ENCODE peak calls at places on chromosomes 3 and 15, in ten cellular contexts. W is ovary; V is right cardiac atrium; A is PC-9; H is naive thymus-derived CD4-positive, alpha-beta T cell; J is breast epithelium; U is upper lobe of right lung; S is Peyer's patch; I is MM.1S; Y is tibial artery. B is an unnamed sample.
A peak's percentile ranks its signal among the peaks of the same experiment; 100 is the strongest.

GRCh38 chr3:189954733-189955665 is 165.7 kb downstream of the P3H2 start:
- DNase-seq in W (no peak), V (no peak), A (no peak), H (no peak), J (no peak), U (no peak), S (no peak), I (no peak), Y (no peak), B (no peak)

GRCh38 chr3:47010050-47010712 is 30.7 kb downstream of the NBEAL2 start:
- DNase-seq in W (peak; percentile 35), V (peak; percentile 79), A (no peak), H (no peak), J (no peak), U (peak; percentile 74), S (peak; percentile 53), I (no peak), Y (no peak), B (no peak)

GRCh38 chr15:69232144-69232543 is 66.6 kb upstream of the PAQR5 start:
- DNase-seq in W (no peak), V (no peak), A (no peak), H (no peak), J (no peak), U (no peak), S (no peak), I (no peak), Y (no peak), B (no peak)

GRCh38 chr3:152365766-152366593 is 97.3 kb downstream of the MBNL1 start:
- DNase-seq in W (no peak), V (no peak), A (peak; percentile 47), H (no peak), J (no peak), U (no peak), S (no peak), I (no peak), Y (no peak), B (no peak)

GRCh38 chr15:48963524-48964113 is at the start of gene SHC4:
- DNase-seq in W (peak; percentile 56), V (peak; percentile 79), A (peak; percentile 59), H (peak; percentile 37), J (no peak), U (peak; percentile 67), S (peak; percentile 61), I (peak; percentile 20), Y (peak; percentile 75), B (peak; percentile 61)

GRCh38 chr15:87034886-87035285 is 955.2 kb downstream of the AGBL1 start:
- DNase-seq in W (no peak), V (no peak), A (no peak), H (no peak), J (no peak), U (no peak), S (no peak), I (no peak), Y (no peak), B (no peak)

GRCh38 chr15:80317389-80318169 is 65.6 kb upstream of the CTXND1 start:
- DNase-seq in W (no peak), V (peak; percentile 64), A (no peak), H (no peak), J (peak; percentile 22), U (peak; percentile 27), S (peak; percentile 54), I (no peak), Y (no peak), B (no peak)

GRCh38 chr3:15387171-15387581 is 40.2 kb downstream of the METTL6 start:
- DNase-seq in W (no peak), V (no peak), A (peak; percentile 65), H (no peak), J (no peak), U (no peak), S (no peak), I (no peak), Y (no peak), B (no peak)

GRCh38 chr15:58498821-58499580 is 67.2 kb downstream of the LIPC start:
- DNase-seq in W (no peak), V (no peak), A (no peak), H (no peak), J (no peak), U (no peak), S (no peak), I (no peak), Y (no peak), B (no peak)

GRCh38 chr3:150078983-150079739 is 108.5 kb upstream of the PFN2 start:
- DNase-seq in W (no peak), V (no peak), A (no peak), H (no peak), J (no peak), U (no peak), S (no peak), I (peak; percentile 31), Y (no peak), B (no peak)

GRCh38 chr3:126126292-126126691 is 42.4 kb upstream of the SLC41A3 start:
- DNase-seq in W (peak; percentile 8), V (peak; percentile 29), A (no peak), H (no peak), J (no peak), U (peak; percentile 36), S (peak; percentile 27), I (no peak), Y (no peak), B (no peak)

GRCh38 chr3:142888099-142888483 is 792 bp downstream of the PCOLCE2 start:
- DNase-seq in W (no peak), V (peak; percentile 76), A (peak; percentile 46), H (no peak), J (no peak), U (no peak), S (no peak), I (no peak), Y (peak; percentile 71), B (no peak)

GRCh38 chr15:96977886-96978285 is 647.4 kb downstream of the NR2F2 start:
- DNase-seq in W (no peak), V (no peak), A (no peak), H (no peak), J (no peak), U (no peak), S (no peak), I (no peak), Y (no peak), B (no peak)

GRCh38 chr3:4993276-4994143 is 14.3 kb downstream of the BHLHE40 start:
- DNase-seq in W (no peak), V (no peak), A (no peak), H (no peak), J (peak; percentile 10), U (no peak), S (no peak), I (no peak), Y (no peak), B (no peak)

GRCh38 chr3:196513697-196514349 is 1.3 kb downstream of the SMCO1 start:
- DNase-seq in W (no peak), V (no peak), A (no peak), H (no peak), J (no peak), U (no peak), S (no peak), I (no peak), Y (no peak), B (no peak)

GRCh38 chr3:188656196-188656982 is 502.4 kb downstream of the LPP start:
- DNase-seq in W (no peak), V (no peak), A (no peak), H (peak; percentile 3), J (peak; percentile 26), U (no peak), S (no peak), I (no peak), Y (no peak), B (no peak)

DNA sequence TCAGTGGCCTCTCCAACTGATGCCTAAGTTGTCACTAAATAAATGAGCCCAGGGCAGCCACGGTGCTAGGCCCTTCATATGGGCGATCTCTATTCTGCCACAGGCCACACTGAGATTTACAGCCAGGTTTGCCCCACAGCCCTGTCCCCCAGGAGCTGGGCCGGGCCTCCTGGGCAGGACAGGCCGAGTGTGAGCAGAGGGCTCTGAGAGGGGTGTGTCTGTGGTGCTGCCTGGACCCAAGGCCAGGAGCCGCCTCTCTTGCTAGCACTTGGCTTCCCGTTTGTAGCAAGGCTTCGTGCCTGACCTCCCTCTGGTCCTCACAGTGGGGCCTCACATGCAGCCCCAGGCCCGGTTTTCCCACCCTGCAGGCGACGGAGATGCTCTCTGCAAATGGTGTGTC is 67.1 kb upstream of the SEC22A start:
- DNase-seq in W (no peak), V (no peak), A (no peak), H (no peak), J (no peak), U (no peak), S (no peak), I (no peak), Y (no peak), B (no peak)
- H3K27ac ChIP-seq in W (no peak overlapping the region), V (no peak overlapping the region), A (no peak overlapping the region), H (no peak overlapping the region), J (no peak overlapping the region), U (no peak overlapping the region), S (no peak overlapping the region), I (no peak overlapping the region), Y (no peak overlapping the region), B (no peak overlapping the region)

DNA sequence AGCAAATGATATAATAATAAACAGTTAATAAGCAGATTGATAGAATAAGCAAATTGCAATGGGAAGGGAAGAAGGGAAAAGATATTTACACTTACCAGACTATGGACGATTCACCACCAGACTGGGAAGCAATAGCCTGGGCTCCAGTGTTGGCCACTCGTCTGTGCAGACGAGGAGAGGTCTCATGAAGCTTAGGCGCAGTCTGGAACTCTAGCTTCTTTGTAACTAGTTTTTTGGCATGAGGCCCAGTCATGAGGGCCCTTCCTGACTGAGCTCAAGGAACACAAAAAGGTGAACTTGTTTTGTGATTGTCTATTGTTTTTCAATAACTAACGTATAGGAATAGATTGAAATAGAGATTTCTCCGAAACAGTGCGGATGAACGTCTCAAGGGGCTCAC is 63.3 kb upstream of the GATM start:
- DNase-seq in W (no peak), V (no peak), A (no peak), H (no peak), J (no peak), U (no peak), S (peak; percentile 52), I (no peak), Y (no peak), B (no peak)
- H3K27ac ChIP-seq in W (no peak overlapping the region), V (no peak overlapping the region), A (no peak overlapping the region), H (no peak overlapping the region), J (no peak overlapping the region), U (no peak overlapping the region), S (no peak overlapping the region), I (no peak overlapping the region), Y (no peak overlapping the region), B (no peak overlapping the region)

DNA sequence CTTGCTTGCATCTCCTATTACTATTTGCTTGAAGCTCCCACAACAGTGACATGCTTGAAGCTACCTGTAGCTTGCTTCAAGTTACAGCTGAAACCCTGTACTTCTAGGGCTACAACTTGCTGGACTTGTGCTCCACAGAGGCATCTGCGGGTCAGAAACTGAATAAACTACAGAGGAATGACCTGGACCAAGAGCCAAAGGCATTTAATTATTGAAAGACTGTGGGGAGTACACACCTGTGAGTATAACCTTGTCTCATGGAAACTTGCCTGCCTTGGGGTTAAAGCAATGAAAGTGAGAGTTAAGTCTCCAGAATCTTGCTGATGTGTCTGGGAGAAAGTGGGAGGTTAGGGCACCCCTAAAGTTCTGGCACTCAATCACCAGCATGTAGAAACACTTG is 69.8 kb downstream of the UMPS start:
- DNase-seq in W (no peak), V (no peak), A (no peak), H (no peak), J (no peak), U (no peak), S (no peak), I (peak; percentile 24), Y (no peak), B (no peak)
- H3K27ac ChIP-seq in W (no peak overlapping the region), V (peak overlapping the region; percentile 54), A (no peak overlapping the region), H (no peak overlapping the region), J (peak overlapping the region; percentile 41), U (no peak overlapping the region), S (no peak overlapping the region), I (no peak overlapping the region), Y (peak overlapping the region; percentile 51), B (peak overlapping the region; percentile 24)

GRCh38 chr3:141391298-141392017 is 23.2 kb downstream of the ZBTB38 start:
- DNase-seq in W (no peak), V (no peak), A (no peak), H (no peak), J (no peak), U (no peak), S (no peak), I (peak; percentile 84), Y (no peak), B (no peak)
- H3K27ac ChIP-seq in W (no peak overlapping the region), V (no peak overlapping the region), A (no peak overlapping the region), H (no peak overlapping the region), J (peak overlapping the region; percentile 80), U (peak overlapping the region; percentile 31), S (peak overlapping the region; percentile 39), I (peak overlapping the region; percentile 100), Y (no peak overlapping the region), B (no peak overlapping the region)

B was measured in caudate nucleus.